ENCODE peak calls at places on chromosomes 2 and 18, in six cellular contexts. B is GM23338, A is neural progenitor cell, Q is PC-3, I is MM.1S, H is SK-N-SH. K is an unnamed sample. For H3K4me1 and H3F3A, the result is how much of the 10 kb centered on the place peaks cover.

GRCh38 chr2:28088970-28089369 is 198.4 kb downstream of the BABAM2 start:
- DNase-seq in B (no peak), Q (peak), I (no peak), H (no peak), A (no peak), K (peak)

GRCh38 chr2:89763581-89764485 is 1072.4 kb downstream of the RPIA start:
- DNase-seq in A (no peak), H (peak), B (no peak), Q (no peak), I (no peak), K (no peak)

GRCh38 chr2:107197601-107198000 is 311.6 kb upstream of the ST6GAL2 start:
- DNase-seq in Q (no peak), H (no peak), I (no peak), A (no peak), B (no peak), K (no peak)

GRCh38 chr2:94939349-94939748 is 68.1 kb downstream of the TEKT4 start:
- DNase-seq in Q (no peak), B (no peak), A (no peak), H (no peak), I (no peak), K (no peak)

GRCh38 chr2:233385489-233386044 is 31.3 kb downstream of the DGKD start:
- DNase-seq in A (no peak), H (no peak), Q (no peak), I (peak), B (no peak), K (no peak)

GRCh38 chr2:216732334-216732733 is 37.0 kb upstream of the IGFBP5 start:
- DNase-seq in Q (no peak), I (no peak), A (no peak), H (no peak), B (no peak), K (no peak)

GRCh38 chr2:233033672-233034071 is 1.2 kb downstream of the NEU2 start:
- DNase-seq in Q (peak), I (no peak), B (no peak), A (no peak), H (no peak), K (peak)

GRCh38 chr2:208036357-208036756 is 11.0 kb upstream of the PLEKHM3 start:
- DNase-seq in I (no peak), Q (no peak), A (no peak), B (no peak), H (no peak), K (peak)

GRCh38 chr2:100262555-100263320 is 59.6 kb downstream of the LONRF2 start:
- DNase-seq in A (peak), B (peak), H (peak), Q (peak), I (peak), K (peak)

GRCh38 chr2:216083464-216084279 is 2.0 kb downstream of the TMEM169 start:
- DNase-seq in A (peak), Q (no peak), I (no peak), H (peak), B (peak), K (peak)

GRCh38 chr2:30445266-30445821 is 1.7 kb upstream of the LCLAT1 start:
- DNase-seq in H (no peak), A (no peak), B (no peak), I (no peak), Q (no peak), K (no peak)

GRCh38 chr18:76892832-76893231 is 70.5 kb downstream of the ZNF236 start:
- DNase-seq in I (no peak), A (no peak), B (no peak), H (no peak), Q (no peak), K (peak)

GRCh38 chr18:21853972-21854563 is 113.5 kb downstream of the MIB1 start:
- DNase-seq in I (no peak), A (no peak), Q (no peak), H (no peak), B (no peak), K (no peak)

GRCh38 chr2:172012688-172013358 is 13.1 kb downstream of the METAP1D start:
- DNase-seq in B (peak), I (no peak), H (no peak), Q (no peak), A (peak), K (no peak)

GRCh38 chr18:7360606-7361170 is 129.8 kb downstream of the LRRC30 start:
- DNase-seq in I (no peak), Q (no peak), A (no peak), B (no peak), H (no peak), K (no peak)
- H3K4me1 ChIP-seq in I (under half), Q (under half), A (under half), B (under half), H (under half), K (under half)

DNA sequence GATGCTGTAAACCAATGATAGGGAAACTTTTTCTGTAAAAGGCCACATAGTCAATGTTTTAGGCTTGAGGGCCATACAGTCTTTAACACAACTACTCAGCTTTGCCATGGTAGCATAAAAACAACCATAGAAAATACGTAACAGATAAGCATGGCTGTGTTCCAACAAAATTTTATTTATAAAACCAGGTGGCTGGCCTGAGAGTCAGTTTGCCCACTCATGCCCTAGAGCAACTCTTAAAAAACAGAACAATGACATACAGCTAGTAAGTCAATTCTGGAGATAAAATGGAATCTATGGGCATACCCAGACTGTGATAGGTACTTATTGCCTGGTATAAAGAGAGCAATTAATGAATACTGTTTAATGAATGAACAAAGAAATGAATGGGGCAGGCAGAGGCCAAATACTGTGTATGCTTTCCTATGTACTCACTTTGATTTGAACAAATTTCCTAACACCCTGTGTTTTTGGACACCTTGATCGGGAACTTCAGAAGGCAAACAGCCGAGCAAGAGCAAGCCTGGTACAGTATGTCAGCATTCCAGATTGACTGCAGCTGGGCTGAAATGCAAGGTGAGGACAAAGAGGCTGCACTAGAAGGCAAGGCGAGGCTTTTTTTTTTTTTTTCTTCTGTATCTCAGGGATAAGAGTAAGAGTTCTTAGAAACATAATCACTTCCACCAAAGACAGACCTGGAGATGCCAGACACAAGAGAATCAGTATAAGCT is 315.3 kb downstream of the CLIP4 start:
- DNase-seq in Q (peak), I (no peak), B (no peak), H (peak), A (no peak), K (no peak)
- TF ChIP-seq EZH2phosphoT487 in Q (no peak), I (no peak), B (no peak), H (no peak), A (no peak), K (no peak)

GRCh38 chr2:47699533-47700215 is 83.3 kb upstream of the MSH6 start:
- DNase-seq in A (no peak), Q (no peak), B (peak), I (no peak), H (no peak), K (no peak)
- H3F3A ChIP-seq in A (half or more), Q (under half), B (under half), I (under half), H (under half), K (under half)

DNA sequence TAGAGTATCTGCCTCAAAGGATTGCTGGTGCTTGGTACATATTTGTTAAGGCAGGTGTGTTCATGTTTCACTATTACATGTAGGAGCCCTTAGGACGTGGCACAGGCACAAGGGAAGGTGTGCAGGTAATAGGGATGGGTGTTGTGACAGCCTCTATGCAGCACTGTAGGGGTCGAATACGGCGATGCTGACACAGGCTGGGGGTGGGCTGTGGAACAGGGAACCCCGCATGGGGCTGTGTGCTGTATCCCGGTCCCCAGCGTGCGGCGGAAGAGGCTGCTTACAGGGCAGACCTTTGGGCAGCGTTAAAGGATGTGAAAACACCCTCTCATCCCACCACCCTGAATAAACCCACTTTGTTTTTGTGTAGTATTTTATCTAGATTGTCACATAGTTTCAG is 21.5 kb downstream of the B3GNT2 start:
- DNase-seq in H (no peak), B (no peak), Q (no peak), I (no peak), A (no peak), K (no peak)
- H3K4me1 ChIP-seq in H (under half), B (half or more), Q (under half), I (under half), A (under half), K (under half)

GRCh38 chr18:32267463-32267862 is 77.6 kb downstream of the MEP1B start:
- DNase-seq in Q (no peak), I (no peak), B (no peak), A (no peak), H (no peak), K (no peak)
- TF ChIP-seq EZH2phosphoT487 in Q (no peak), I (no peak), B (no peak), A (no peak), H (no peak), K (no peak)

GRCh38 chr2:43225093-43225787 is 1.2 kb downstream of the ZFP36L2 start:
- DNase-seq in A (peak), B (peak), I (peak), Q (peak), H (peak), K (peak)

GRCh38 chr2:43223412-43224040 is 2.9 kb downstream of the ZFP36L2 start:
- DNase-seq in B (no peak), Q (peak), I (peak), A (no peak), H (no peak), K (peak)

GRCh38 chr2:43222472-43223146 is 3.8 kb downstream of the ZFP36L2 start:
- DNase-seq in B (no peak), Q (peak), H (no peak), A (no peak), I (peak), K (peak)

GRCh38 chr2:43224571-43225092 is 1.8 kb downstream of the ZFP36L2 start:
- DNase-seq in A (peak), B (peak), Q (peak), H (peak), I (peak), K (peak)

DNA sequence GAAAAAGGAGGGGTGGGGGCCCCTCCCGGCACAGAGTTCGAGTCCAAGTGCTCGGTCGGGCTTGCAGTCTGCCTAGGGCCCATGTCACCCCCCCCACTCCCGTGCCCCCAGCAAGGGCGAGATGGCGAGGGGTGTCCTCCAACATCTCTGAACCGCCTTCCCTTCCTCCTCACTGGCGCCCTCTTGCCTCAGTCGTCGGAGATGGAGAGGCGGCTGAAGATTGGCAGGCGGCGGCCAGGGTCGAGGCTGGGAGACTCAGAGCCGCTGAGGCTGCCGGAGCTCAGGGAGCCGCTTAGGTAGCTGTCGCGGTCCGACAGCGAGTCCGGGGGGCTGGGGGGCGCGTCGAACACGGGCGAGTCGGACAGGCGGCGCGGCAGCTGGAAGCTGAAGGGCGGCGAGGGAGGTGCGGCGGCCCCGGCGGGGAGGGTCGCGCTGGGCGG is 2.3 kb downstream of the ZFP36L2 start:
- DNase-seq in H (peak), A (peak), Q (peak), I (peak), B (peak), K (peak)
- H3F3A ChIP-seq in H (half or more), A (half or more), Q (under half), I (half or more), B (under half), K (half or more)

DNA sequence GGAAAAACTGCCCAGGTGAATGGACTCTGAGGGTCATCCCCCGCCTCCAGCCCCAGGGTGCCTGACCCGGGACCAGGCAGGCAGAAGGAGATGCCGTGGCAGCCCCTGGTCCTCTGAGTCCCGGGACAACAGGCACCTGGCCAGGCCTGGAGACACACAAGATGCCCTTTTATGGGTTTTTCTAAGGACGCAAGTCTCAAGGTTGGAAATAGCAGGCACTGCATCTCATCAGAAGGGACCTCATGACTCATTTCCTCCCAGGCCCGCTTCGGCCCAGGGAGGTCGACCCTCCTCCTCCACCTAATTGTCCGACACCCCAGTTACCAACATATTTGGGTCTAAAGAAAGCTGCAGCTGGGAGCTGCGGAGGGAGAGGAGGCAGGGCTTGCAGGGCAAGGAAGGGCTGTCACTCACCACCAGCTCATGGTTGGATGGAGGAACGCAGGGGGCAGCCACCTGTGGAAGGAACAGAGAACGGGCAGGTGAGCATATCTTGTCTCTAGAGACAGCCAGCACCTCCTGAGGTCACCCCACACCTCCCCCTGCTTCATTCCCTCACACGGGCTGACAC is 82.9 kb downstream of the TNS1 start:
- DNase-seq in A (no peak), B (peak), H (no peak), I (no peak), Q (no peak), K (peak)
- H3K4me1 ChIP-seq in A (under half), B (under half), H (half or more), I (under half), Q (under half), K (half or more)

GRCh38 chr18:58325521-58325908 is 281.5 kb downstream of the NEDD4L start:
- DNase-seq in H (no peak), A (no peak), Q (no peak), B (no peak), I (no peak), K (peak)

GRCh38 chr18:58320907-58321561 is 277.0 kb downstream of the NEDD4L start:
- DNase-seq in A (no peak), Q (no peak), B (no peak), I (no peak), H (no peak), K (no peak)

GRCh38 chr18:58324824-58325520 is 280.9 kb downstream of the NEDD4L start:
- DNase-seq in B (no peak), A (no peak), I (no peak), H (no peak), Q (no peak), K (no peak)

GRCh38 chr18:58319719-58320118 is 275.7 kb downstream of the NEDD4L start:
- DNase-seq in H (no peak), Q (no peak), I (no peak), A (no peak), B (no peak), K (no peak)

DNA sequence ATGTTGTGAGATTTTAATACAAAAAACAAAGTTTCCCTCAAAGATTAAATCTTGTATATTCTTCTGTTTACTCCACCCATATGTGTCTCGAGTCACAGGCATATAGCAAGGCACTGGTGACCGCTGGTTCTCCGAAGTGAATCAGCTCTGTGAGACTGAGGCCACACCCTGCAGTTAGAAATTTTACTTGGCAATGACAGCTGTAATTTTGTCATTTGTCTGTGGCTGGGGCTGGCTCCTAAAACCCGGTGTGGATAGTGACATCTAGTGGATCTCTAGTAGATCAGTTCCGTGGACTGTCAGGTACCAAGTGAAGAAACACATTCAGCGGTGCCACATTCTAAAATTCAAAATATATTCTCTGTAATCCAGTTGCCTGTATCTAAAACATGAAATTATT is 278.0 kb downstream of the NEDD4L start:
- DNase-seq in H (peak), B (peak), A (peak), Q (peak), I (peak), K (peak)
- TF ChIP-seq EZH2phosphoT487 in H (no peak), B (no peak), A (no peak), Q (no peak), I (no peak), K (no peak)